ENCODE peak calls at places on chromosomes 1 and 21, in four cellular contexts. Q is AG04450; A is CD8-positive, alpha-beta memory T cell; J is neuronal stem cell. Y is an unnamed sample.

GRCh38 chr1:214008347-214008746 is 20.6 kb downstream of the PROX1 start:
- DNase-seq in Q (no peak), J (no peak), A (no peak), Y (no peak)

GRCh38 chr1:153358691-153358975 is 979 bp downstream of the S100A9 start:
- DNase-seq in A (no peak), Q (no peak), J (no peak), Y (no peak)

GRCh38 chr1:234962340-234962989 is 166.2 kb downstream of the TOMM20 start:
- DNase-seq in J (no peak), A (no peak), Q (peak), Y (peak)

GRCh38 chr21:34670962-34671348 is 2.2 kb downstream of the CLIC6 start:
- DNase-seq in A (no peak), Q (no peak), J (no peak), Y (no peak)

GRCh38 chr21:43712268-43712942 is 6.5 kb upstream of the PDXK start:
- DNase-seq in A (no peak), J (no peak), Q (no peak), Y (peak)

GRCh38 chr1:224707849-224708725 is 92.0 kb downstream of the CNIH3 start:
- DNase-seq in Q (peak), J (no peak), A (no peak), Y (peak)

GRCh38 chr1:218778257-218778656 is 395.4 kb upstream of the LYPLAL1 start:
- DNase-seq in J (no peak), A (no peak), Q (no peak), Y (no peak)

GRCh38 chr21:25791321-25791720 is 56.5 kb downstream of the GABPA start:
- DNase-seq in Q (no peak), J (no peak), A (no peak), Y (no peak)

GRCh38 chr1:220803401-220804201 is 16.9 kb downstream of the MTARC1 start:
- DNase-seq in A (no peak), J (no peak), Q (no peak), Y (no peak)

GRCh38 chr1:184386271-184387068 is at the start of gene C1orf21:
- DNase-seq in Q (peak), J (peak), A (peak), Y (peak)

GRCh38 chr1:66938618-66939017 is 13.8 kb downstream of the MIER1 start:
- DNase-seq in A (no peak), Q (no peak), J (no peak), Y (no peak)

GRCh38 chr1:178192686-178193085 is 98.8 kb downstream of the RASAL2 start:
- DNase-seq in J (no peak), Q (peak), A (no peak), Y (peak)

GRCh38 chr1:68278221-68278620 is 45.9 kb upstream of the WLS start:
- DNase-seq in A (no peak), J (no peak), Q (no peak), Y (no peak)

GRCh38 chr1:98386675-98387440 is 274.7 kb upstream of the SNX7 start:
- DNase-seq in Q (no peak), J (no peak), A (no peak), Y (no peak)

GRCh38 chr1:18243503-18244175 is 136.0 kb downstream of the IGSF21 start:
- DNase-seq in J (no peak), A (no peak), Q (no peak), Y (no peak)

GRCh38 chr1:202046748-202047708 is 36.6 kb downstream of the ELF3 start:
- DNase-seq in A (no peak), Q (no peak), J (no peak), Y (no peak)

GRCh38 chr1:63618001-63618400 is 24.8 kb downstream of the PGM1 start:
- DNase-seq in Q (no peak), J (no peak), A (no peak), Y (no peak)

GRCh38 chr1:109201123-109201703 is 12.5 kb upstream of the SARS1 start:
- DNase-seq in Q (peak), J (peak), A (no peak), Y (peak)

GRCh38 chr1:10910490-10911273 is 101.8 kb upstream of the TARDBP start:
- DNase-seq in J (no peak), Q (no peak), A (no peak), Y (no peak)

GRCh38 chr1:156458181-156458503 is 42.4 kb downstream of the MEF2D start:
- DNase-seq in J (no peak), A (no peak), Q (no peak), Y (peak)

GRCh38 chr1:190022709-190023108 is 455.0 kb downstream of the BRINP3 start:
- DNase-seq in J (no peak), A (no peak), Q (no peak), Y (peak)

GRCh38 chr1:83901547-83902155 is 97.3 kb downstream of the TTLL7 start:
- DNase-seq in Q (peak), J (no peak), A (no peak), Y (peak)

GRCh38 chr1:246527402-246528088 is 20.5 kb upstream of the SMYD3 start:
- DNase-seq in Q (no peak), A (no peak), J (no peak), Y (peak)

GRCh38 chr1:63746129-63746864 is 27.5 kb upstream of the ROR1 start:
- DNase-seq in A (no peak), Q (peak), J (no peak), Y (no peak)

GRCh38 chr1:51927029-51927428 is 48.5 kb upstream of the NRDC start:
- DNase-seq in A (no peak), J (no peak), Q (no peak), Y (no peak)

GRCh38 chr1:54347955-54348699 is 58.1 kb downstream of the SSBP3 start:
- DNase-seq in Q (no peak), A (no peak), J (no peak), Y (no peak)

GRCh38 chr21:43355196-43355924 is 71.6 kb downstream of the SIK1 start:
- DNase-seq in A (no peak), Q (no peak), J (no peak), Y (no peak)

GRCh38 chr1:184854036-184854435 is 99.4 kb upstream of the EDEM3 start:
- DNase-seq in A (no peak), Q (no peak), J (no peak), Y (no peak)

GRCh38 chr1:155177192-155177917 is 3.7 kb downstream of the TRIM46 start:
- DNase-seq in J (no peak), Q (no peak), A (no peak), Y (no peak)

GRCh38 chr1:18407166-18408045 is 73.3 kb upstream of the KLHDC7A start:
- DNase-seq in Q (no peak), A (no peak), J (no peak), Y (no peak)

GRCh38 chr21:45260191-45260795 is 27.4 kb downstream of the POFUT2 start:
- DNase-seq in J (no peak), A (no peak), Q (no peak), Y (no peak)

GRCh38 chr1:147676306-147677085 is 6.2 kb upstream of the ACP6 start:
- DNase-seq in A (no peak), J (no peak), Q (no peak), Y (peak)

GRCh38 chr1:184502154-184502553 is 115.3 kb downstream of the C1orf21 start:
- DNase-seq in Q (no peak), J (no peak), A (no peak), Y (no peak)

GRCh38 chr1:232302376-232303049 is 327.4 kb downstream of the SIPA1L2 start:
- DNase-seq in A (no peak), J (no peak), Q (no peak), Y (no peak)

GRCh38 chr1:8419861-8420260 is 101.9 kb downstream of the SLC45A1 start:
- DNase-seq in A (no peak), J (no peak), Q (no peak), Y (no peak)

GRCh38 chr1:22787636-22788035 is 77.0 kb downstream of the EPHB2 start:
- DNase-seq in Q (no peak), J (no peak), A (no peak), Y (no peak)

GRCh38 chr1:172450524-172450885 is 6.6 kb upstream of the PIGC start:
- DNase-seq in J (no peak), Q (no peak), A (no peak), Y (no peak)

GRCh38 chr1:234986750-234987414 is 141.8 kb downstream of the TOMM20 start:
- DNase-seq in Q (no peak), A (no peak), J (peak), Y (peak)

GRCh38 chr1:15472595-15472994 is 3.3 kb upstream of the CELA2B start:
- DNase-seq in Q (no peak), J (no peak), A (no peak), Y (no peak)

Y was measured in A172.